ENCODE peak calls at places on chromosomes 16 and 17, in four cellular contexts. B is substantia nigra, H is ELR, O is EH. P is an unnamed sample.

GRCh38 chr17:27946521-27946920 is 53.4 kb upstream of the LYRM9 start:
- DNase-seq in B (no peak), O (no peak), H (no peak), P (no peak)

GRCh38 chr16:20884240-20884556 is 16.0 kb downstream of the DCUN1D3 start:
- DNase-seq in B (no peak), O (peak), H (peak), P (peak)

GRCh38 chr17:81027591-81028505 is 7.1 kb upstream of the BAIAP2 start:
- DNase-seq in B (no peak), H (no peak), O (no peak), P (no peak)

GRCh38 chr17:60817187-60817586 is 139.5 kb downstream of the BCAS3 start:
- DNase-seq in O (peak), B (no peak), H (peak), P (peak)

GRCh38 chr16:165539-166374 is at the start of gene HBM:
- DNase-seq in B (no peak), H (no peak), O (no peak), P (no peak)

GRCh38 chr17:48542956-48543853 is 1.7 kb downstream of the HOXB2 start:
- DNase-seq in O (peak), H (peak), B (no peak), P (peak)

GRCh38 chr17:14047591-14047990 is 21.7 kb upstream of the COX10 start:
- DNase-seq in B (no peak), O (no peak), H (no peak), P (no peak)

GRCh38 chr17:60535382-60536279 is 9.6 kb upstream of the APPBP2 start:
- DNase-seq in H (peak), O (peak), B (no peak), P (no peak)

GRCh38 chr17:17671369-17672119 is 9.7 kb upstream of the RAI1 start:
- DNase-seq in H (no peak), O (peak), B (no peak), P (no peak)

GRCh38 chr17:74601944-74602572 is 10.0 kb upstream of the CD300LD start:
- DNase-seq in O (peak), B (no peak), H (peak), P (peak)

GRCh38 chr17:66799839-66800537 is 34.9 kb upstream of the CACNG5 start:
- DNase-seq in H (no peak), B (no peak), O (no peak), P (no peak)

GRCh38 chr17:81868674-81869220 is 2.4 kb downstream of the ARHGDIA start:
- DNase-seq in O (peak), H (peak), B (no peak), P (peak)

GRCh38 chr17:59257101-59257500 is 36.8 kb downstream of the GDPD1 start:
- DNase-seq in H (no peak), O (no peak), B (no peak), P (no peak)

GRCh38 chr17:81693491-81694360 is 9.4 kb upstream of the MRPL12 start:
- DNase-seq in B (no peak), H (peak), O (no peak), P (no peak)

GRCh38 chr17:79558573-79558900 is 52.3 kb downstream of the RBFOX3 start:
- DNase-seq in H (no peak), B (no peak), O (no peak), P (no peak)

P was measured in cardiac muscle cell.